ENCODE peak calls at places on chromosomes 4 and X, in seven cellular contexts. One of them, this sample, is unnamed.

GRCh38 chrX:65451663-65452062 is 82.9 kb downstream of the LAS1L start:
- DNase-seq in upper lobe of right lung: no peak
- DNase-seq in neural crest cell: peak; percentile 21
- DNase-seq in psoas muscle: no peak
- DNase-seq in foreskin fibroblast: peak; percentile 10
- DNase-seq in PC-9: no peak
- DNase-seq in colonic mucosa: peak; percentile 26
- DNase-seq in this sample: no peak

GRCh38 chrX:95382799-95383198 is 1301.8 kb upstream of the DIAPH2 start:
- DNase-seq in foreskin fibroblast: peak; percentile 15
- DNase-seq in PC-9: no peak
- DNase-seq in neural crest cell: no peak
- DNase-seq in upper lobe of right lung: no peak
- DNase-seq in colonic mucosa: no peak
- DNase-seq in psoas muscle: no peak
- DNase-seq in this sample: no peak

GRCh38 chr4:105474110-105474518 is 252 bp upstream of the PPA2 start:
- DNase-seq in foreskin fibroblast: peak; percentile 96
- DNase-seq in colonic mucosa: peak; percentile 90
- DNase-seq in upper lobe of right lung: peak; percentile 95
- DNase-seq in PC-9: no peak
- DNase-seq in psoas muscle: peak; percentile 89
- DNase-seq in neural crest cell: peak; percentile 82
- DNase-seq in this sample: no peak

GRCh38 chrX:48474127-48474526 is 1.9 kb upstream of the FTSJ1 start:
- DNase-seq in colonic mucosa: no peak
- DNase-seq in foreskin fibroblast: peak; percentile 60
- DNase-seq in upper lobe of right lung: no peak
- DNase-seq in neural crest cell: no peak
- DNase-seq in psoas muscle: no peak
- DNase-seq in PC-9: no peak
- DNase-seq in this sample: no peak

GRCh38 chr4:20026456-20026855 is 225.2 kb upstream of the SLIT2 start:
- DNase-seq in colonic mucosa: no peak
- DNase-seq in psoas muscle: no peak
- DNase-seq in neural crest cell: no peak
- DNase-seq in upper lobe of right lung: no peak
- DNase-seq in foreskin fibroblast: peak; percentile 40
- DNase-seq in PC-9: no peak
- DNase-seq in this sample: no peak

GRCh38 chr4:17385403-17385802 is 126.5 kb downstream of the QDPR start:
- DNase-seq in psoas muscle: no peak
- DNase-seq in foreskin fibroblast: peak; percentile 49
- DNase-seq in upper lobe of right lung: no peak
- DNase-seq in PC-9: no peak
- DNase-seq in colonic mucosa: no peak
- DNase-seq in neural crest cell: no peak
- DNase-seq in this sample: no peak

GRCh38 chr4:57074753-57075152 is 35.4 kb downstream of the IGFBP7 start:
- DNase-seq in foreskin fibroblast: peak; percentile 87
- DNase-seq in neural crest cell: no peak
- DNase-seq in PC-9: no peak
- DNase-seq in upper lobe of right lung: no peak
- DNase-seq in psoas muscle: no peak
- DNase-seq in colonic mucosa: no peak
- DNase-seq in this sample: no peak

GRCh38 chrX:65034641-65035450 is 58.6 kb upstream of the ZC4H2 start:
- DNase-seq in psoas muscle: peak; percentile 62
- DNase-seq in colonic mucosa: peak; percentile 82
- DNase-seq in PC-9: no peak
- DNase-seq in upper lobe of right lung: peak; percentile 76
- DNase-seq in foreskin fibroblast: peak; percentile 91
- DNase-seq in neural crest cell: peak; percentile 65
- DNase-seq in this sample: peak; percentile 54

GRCh38 chr4:151192556-151193235 is 84.3 kb upstream of the PRSS48 start:
- DNase-seq in PC-9: no peak
- DNase-seq in colonic mucosa: no peak
- DNase-seq in upper lobe of right lung: no peak
- DNase-seq in foreskin fibroblast: no peak
- DNase-seq in psoas muscle: no peak
- DNase-seq in neural crest cell: no peak
- DNase-seq in this sample: no peak

GRCh38 chrX:28668957-28669356 is 81.7 kb downstream of the IL1RAPL1 start:
- DNase-seq in PC-9: no peak
- DNase-seq in upper lobe of right lung: no peak
- DNase-seq in neural crest cell: no peak
- DNase-seq in psoas muscle: no peak
- DNase-seq in foreskin fibroblast: no peak
- DNase-seq in colonic mucosa: no peak
- DNase-seq in this sample: no peak

GRCh38 chrX:16920116-16920515 is 26.3 kb upstream of the REPS2 start:
- DNase-seq in neural crest cell: no peak
- DNase-seq in colonic mucosa: no peak
- DNase-seq in PC-9: no peak
- DNase-seq in upper lobe of right lung: no peak
- DNase-seq in psoas muscle: no peak
- DNase-seq in foreskin fibroblast: no peak
- DNase-seq in this sample: no peak

GRCh38 chrX:69314436-69315348 is 149.4 kb upstream of the PJA1 start:
- DNase-seq in foreskin fibroblast: no peak
- DNase-seq in PC-9: no peak
- DNase-seq in psoas muscle: no peak
- DNase-seq in colonic mucosa: peak; percentile 7
- DNase-seq in upper lobe of right lung: no peak
- DNase-seq in neural crest cell: no peak
- DNase-seq in this sample: no peak

GRCh38 chr4:81491943-81492342 is 20.2 kb upstream of the RASGEF1B start:
- DNase-seq in neural crest cell: no peak
- DNase-seq in foreskin fibroblast: no peak
- DNase-seq in colonic mucosa: no peak
- DNase-seq in PC-9: peak; percentile 34
- DNase-seq in psoas muscle: no peak
- DNase-seq in upper lobe of right lung: no peak
- DNase-seq in this sample: no peak

GRCh38 chrX:136768469-136769084 is 12.2 kb downstream of the ARHGEF6 start:
- DNase-seq in psoas muscle: peak; percentile 77
- DNase-seq in neural crest cell: no peak
- DNase-seq in PC-9: peak; percentile 76
- DNase-seq in upper lobe of right lung: no peak
- DNase-seq in foreskin fibroblast: peak; percentile 92
- DNase-seq in colonic mucosa: peak; percentile 32
- DNase-seq in this sample: no peak

GRCh38 chr4:46432923-46433322 is 43.0 kb upstream of the GABRA2 start:
- DNase-seq in psoas muscle: no peak
- DNase-seq in PC-9: no peak
- DNase-seq in neural crest cell: no peak
- DNase-seq in colonic mucosa: no peak
- DNase-seq in foreskin fibroblast: peak; percentile 3
- DNase-seq in upper lobe of right lung: no peak
- DNase-seq in this sample: no peak

GRCh38 chrX:107712231-107713204 is 63.1 kb downstream of the TSC22D3 start:
- DNase-seq in neural crest cell: no peak
- DNase-seq in PC-9: no peak
- DNase-seq in upper lobe of right lung: no peak
- DNase-seq in colonic mucosa: no peak
- DNase-seq in psoas muscle: peak; percentile 22
- DNase-seq in foreskin fibroblast: peak; percentile 27
- DNase-seq in this sample: peak; percentile 25

GRCh38 chr4:56953680-56954520 is 23.5 kb downstream of the NOA1 start:
- DNase-seq in neural crest cell: no peak
- DNase-seq in psoas muscle: no peak
- DNase-seq in colonic mucosa: no peak
- DNase-seq in foreskin fibroblast: no peak
- DNase-seq in upper lobe of right lung: no peak
- DNase-seq in PC-9: no peak
- DNase-seq in this sample: no peak

GRCh38 chr4:158090323-158090722 is 82.5 kb downstream of the GASK1B start:
- DNase-seq in neural crest cell: no peak
- DNase-seq in upper lobe of right lung: no peak
- DNase-seq in psoas muscle: no peak
- DNase-seq in PC-9: no peak
- DNase-seq in colonic mucosa: no peak
- DNase-seq in foreskin fibroblast: peak; percentile 19
- DNase-seq in this sample: no peak

GRCh38 chrX:5674036-5674435 is 554.6 kb downstream of the NLGN4X start:
- DNase-seq in psoas muscle: no peak
- DNase-seq in colonic mucosa: no peak
- DNase-seq in foreskin fibroblast: no peak
- DNase-seq in upper lobe of right lung: no peak
- DNase-seq in neural crest cell: no peak
- DNase-seq in PC-9: no peak
- DNase-seq in this sample: no peak

GRCh38 chr4:2787230-2788100 is 5.4 kb upstream of the SH3BP2 start:
- DNase-seq in colonic mucosa: peak; percentile 26
- DNase-seq in neural crest cell: no peak
- DNase-seq in PC-9: no peak
- DNase-seq in foreskin fibroblast: no peak
- DNase-seq in upper lobe of right lung: peak; percentile 75
- DNase-seq in psoas muscle: peak; percentile 29
- DNase-seq in this sample: peak; percentile 22

GRCh38 chrX:46381630-46382029 is 163.6 kb downstream of the ZNF674 start:
- DNase-seq in foreskin fibroblast: peak; percentile 49
- DNase-seq in colonic mucosa: no peak
- DNase-seq in psoas muscle: no peak
- DNase-seq in neural crest cell: peak; percentile 10
- DNase-seq in upper lobe of right lung: no peak
- DNase-seq in PC-9: no peak
- DNase-seq in this sample: no peak

GRCh38 chr4:173509031-173510001 is 20.7 kb downstream of the HAND2 start:
- DNase-seq in upper lobe of right lung: no peak
- DNase-seq in PC-9: no peak
- DNase-seq in foreskin fibroblast: peak; percentile 84
- DNase-seq in colonic mucosa: peak; percentile 49
- DNase-seq in psoas muscle: peak; percentile 50
- DNase-seq in neural crest cell: peak; percentile 34
- DNase-seq in this sample: no peak

GRCh38 chr4:815464-816146 is 10.3 kb downstream of the CPLX1 start:
- DNase-seq in foreskin fibroblast: no peak
- DNase-seq in colonic mucosa: peak; percentile 85
- DNase-seq in psoas muscle: no peak
- DNase-seq in upper lobe of right lung: peak; percentile 67
- DNase-seq in neural crest cell: no peak
- DNase-seq in PC-9: no peak
- DNase-seq in this sample: no peak
- TF ChIP-seq CTCF in foreskin fibroblast: no peak
- TF ChIP-seq CTCF in colonic mucosa: no peak
- TF ChIP-seq CTCF in psoas muscle: no peak
- TF ChIP-seq CTCF in upper lobe of right lung: no peak
- TF ChIP-seq CTCF in neural crest cell: no peak
- TF ChIP-seq CTCF in PC-9: no peak
- TF ChIP-seq CTCF in this sample: no peak

GRCh38 chr4:86947494-86948120 is 12.8 kb downstream of the AFF1 start:
- DNase-seq in upper lobe of right lung: no peak
- DNase-seq in PC-9: no peak
- DNase-seq in colonic mucosa: no peak
- DNase-seq in foreskin fibroblast: no peak
- DNase-seq in neural crest cell: no peak
- DNase-seq in psoas muscle: no peak
- DNase-seq in this sample: no peak

GRCh38 chr4:86944964-86945781 is 10.4 kb downstream of the AFF1 start:
- DNase-seq in upper lobe of right lung: no peak
- DNase-seq in psoas muscle: no peak
- DNase-seq in foreskin fibroblast: no peak
- DNase-seq in PC-9: no peak
- DNase-seq in colonic mucosa: no peak
- DNase-seq in neural crest cell: no peak
- DNase-seq in this sample: no peak

GRCh38 chr4:86948276-86948675 is 13.5 kb downstream of the AFF1 start:
- DNase-seq in psoas muscle: no peak
- DNase-seq in neural crest cell: no peak
- DNase-seq in PC-9: no peak
- DNase-seq in upper lobe of right lung: no peak
- DNase-seq in foreskin fibroblast: no peak
- DNase-seq in colonic mucosa: no peak
- DNase-seq in this sample: no peak

GRCh38 chr4:86950835-86951525 is 16.2 kb downstream of the AFF1 start:
- DNase-seq in foreskin fibroblast: peak; percentile 62
- DNase-seq in neural crest cell: no peak
- DNase-seq in psoas muscle: no peak
- DNase-seq in colonic mucosa: no peak
- DNase-seq in PC-9: no peak
- DNase-seq in upper lobe of right lung: no peak
- DNase-seq in this sample: no peak

GRCh38 chr4:86946868-86947493 is 12.2 kb downstream of the AFF1 start:
- DNase-seq in PC-9: no peak
- DNase-seq in upper lobe of right lung: no peak
- DNase-seq in foreskin fibroblast: no peak
- DNase-seq in colonic mucosa: no peak
- DNase-seq in neural crest cell: no peak
- DNase-seq in psoas muscle: no peak
- DNase-seq in this sample: no peak
- TF ChIP-seq CTCF in PC-9: no peak
- TF ChIP-seq CTCF in upper lobe of right lung: no peak
- TF ChIP-seq CTCF in foreskin fibroblast: no peak
- TF ChIP-seq CTCF in colonic mucosa: no peak
- TF ChIP-seq CTCF in neural crest cell: no peak
- TF ChIP-seq CTCF in psoas muscle: no peak
- TF ChIP-seq CTCF in this sample: no peak

GRCh38 chrX:39705299-39705698 is 392.5 kb downstream of the BCOR start:
- DNase-seq in colonic mucosa: peak; percentile 50
- DNase-seq in PC-9: no peak
- DNase-seq in upper lobe of right lung: peak; percentile 83
- DNase-seq in psoas muscle: peak; percentile 79
- DNase-seq in foreskin fibroblast: peak; percentile 90
- DNase-seq in neural crest cell: no peak
- DNase-seq in this sample: no peak
- TF ChIP-seq CTCF in colonic mucosa: no peak
- TF ChIP-seq CTCF in PC-9: no peak
- TF ChIP-seq CTCF in upper lobe of right lung: peak; percentile 48
- TF ChIP-seq CTCF in psoas muscle: peak; percentile 64
- TF ChIP-seq CTCF in foreskin fibroblast: peak; percentile 48
- TF ChIP-seq CTCF in neural crest cell: peak; percentile 52
- TF ChIP-seq CTCF in this sample: no peak

DNA sequence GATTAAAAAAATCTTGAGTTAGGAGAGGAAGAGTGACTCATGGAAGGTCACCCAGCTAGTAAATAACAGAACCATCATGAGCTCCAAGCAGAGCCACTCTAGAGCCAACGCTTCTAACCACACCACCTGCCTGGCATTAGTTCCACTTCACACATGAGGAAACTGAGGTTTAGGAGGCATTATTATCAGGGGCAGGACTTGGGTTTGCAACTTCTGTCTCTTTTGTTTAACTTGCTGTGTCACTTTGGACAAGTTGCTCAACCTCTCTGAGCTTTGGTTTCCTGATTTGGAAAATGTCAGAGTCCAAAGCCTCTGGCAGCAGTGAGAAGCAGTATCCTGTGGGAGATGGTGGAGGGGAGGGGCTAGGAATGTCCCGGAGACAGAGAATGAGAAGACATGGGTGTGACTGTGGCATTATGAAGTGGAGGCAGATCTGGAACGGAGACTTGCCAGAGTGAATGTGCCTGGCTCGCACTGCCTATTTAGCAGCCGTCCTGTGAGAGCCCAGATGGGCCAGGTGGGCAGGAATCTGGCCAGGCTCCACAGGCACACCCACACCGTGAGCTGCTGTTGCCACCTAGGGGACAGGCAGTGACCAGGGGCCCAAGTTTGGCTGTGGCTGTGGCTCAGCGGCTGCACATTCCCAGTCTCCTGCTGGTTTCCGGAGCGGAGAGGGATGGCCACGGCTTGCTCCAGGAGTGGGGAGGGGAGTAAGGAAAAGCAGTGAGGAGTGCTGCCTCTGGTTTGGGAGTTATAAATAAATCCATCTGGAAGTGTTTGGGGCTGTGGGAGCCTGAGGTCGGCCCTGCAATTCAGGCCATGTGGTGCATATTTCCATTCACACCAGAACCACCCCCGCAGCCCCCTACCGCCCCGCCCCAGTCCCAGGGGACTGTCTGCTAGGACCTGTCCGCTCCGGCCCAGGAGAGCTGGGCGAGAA is 93.4 kb downstream of the NHSL2 start:
- DNase-seq in neural crest cell: no peak
- DNase-seq in psoas muscle: peak; percentile 50
- DNase-seq in colonic mucosa: no peak
- DNase-seq in upper lobe of right lung: no peak
- DNase-seq in foreskin fibroblast: peak; percentile 38
- DNase-seq in PC-9: no peak
- DNase-seq in this sample: no peak
- TF ChIP-seq CTCF in neural crest cell: peak; percentile 34
- TF ChIP-seq CTCF in psoas muscle: no peak
- TF ChIP-seq CTCF in colonic mucosa: no peak
- TF ChIP-seq CTCF in upper lobe of right lung: no peak
- TF ChIP-seq CTCF in foreskin fibroblast: no peak
- TF ChIP-seq CTCF in PC-9: no peak
- TF ChIP-seq CTCF in this sample: no peak

This sample was measured in natural killer cell.